ENCODE peak calls at places on chromosomes 16 and 17, in six cellular contexts. T is heart left ventricle; S is hepatocyte; E is CD8-positive, alpha-beta memory T cell; X is OCI-LY7; B is CD4-positive, alpha-beta memory T cell. V is an unnamed sample.

GRCh38 chr16:17476414-17477259 is 5.9 kb upstream of the XYLT1 start:
- DNase-seq in S (peak; percentile 86), B (peak; percentile 53), E (no peak), X (peak; percentile 77), T (no peak), V (no peak)

GRCh38 chr16:84194470-84195200 is 3.7 kb downstream of the ADAD2 start:
- DNase-seq in T (no peak), E (no peak), B (peak; percentile 53), X (no peak), S (peak; percentile 3), V (no peak)

GRCh38 chr17:39923836-39924690 is 3.3 kb downstream of the ORMDL3 start:
- DNase-seq in B (no peak), S (peak; percentile 40), T (no peak), E (no peak), X (no peak), V (no peak)

GRCh38 chr17:27433521-27433920 is 22.7 kb upstream of the KSR1 start:
- DNase-seq in B (no peak), S (no peak), T (no peak), E (no peak), X (no peak), V (no peak)

GRCh38 chr16:8795096-8795495 is 2.3 kb downstream of the TMEM186 start:
- DNase-seq in T (no peak), X (no peak), S (no peak), B (no peak), E (no peak), V (no peak)

GRCh38 chr16:84608281-84608680 is 9.6 kb downstream of the COTL1 start:
- DNase-seq in T (no peak), B (peak; percentile 71), X (no peak), S (no peak), E (no peak), V (peak; percentile 44)

GRCh38 chr16:14405611-14406537 is 224.2 kb downstream of the PARN start:
- DNase-seq in S (peak; percentile 56), B (no peak), X (peak; percentile 78), E (no peak), T (no peak), V (peak; percentile 0)

GRCh38 chr16:81004646-81005353 is 1.9 kb downstream of the CMC2 start:
- DNase-seq in E (no peak), T (no peak), S (peak; percentile 83), B (peak; percentile 70), X (peak; percentile 78), V (no peak)

GRCh38 chr17:17835415-17836249 is 1.2 kb downstream of the SREBF1 start:
- DNase-seq in B (no peak), T (no peak), X (peak; percentile 30), E (no peak), S (no peak), V (no peak)

GRCh38 chr17:28644782-28645575 is at the start of gene BLTP2:
- DNase-seq in T (peak; percentile 98), B (peak; percentile 94), X (peak; percentile 97), S (peak; percentile 99), E (peak; percentile 94), V (peak; percentile 92)

GRCh38 chr17:16473286-16474011 is 18.5 kb downstream of the LRRC75A start:
- DNase-seq in B (no peak), S (no peak), E (no peak), X (no peak), T (no peak), V (no peak)

GRCh38 chr17:77501101-77501566 is 360.4 kb downstream of the SEC14L1 start:
- DNase-seq in X (peak; percentile 56), T (peak; percentile 22), E (no peak), S (peak; percentile 35), B (peak; percentile 37), V (no peak)

DNA sequence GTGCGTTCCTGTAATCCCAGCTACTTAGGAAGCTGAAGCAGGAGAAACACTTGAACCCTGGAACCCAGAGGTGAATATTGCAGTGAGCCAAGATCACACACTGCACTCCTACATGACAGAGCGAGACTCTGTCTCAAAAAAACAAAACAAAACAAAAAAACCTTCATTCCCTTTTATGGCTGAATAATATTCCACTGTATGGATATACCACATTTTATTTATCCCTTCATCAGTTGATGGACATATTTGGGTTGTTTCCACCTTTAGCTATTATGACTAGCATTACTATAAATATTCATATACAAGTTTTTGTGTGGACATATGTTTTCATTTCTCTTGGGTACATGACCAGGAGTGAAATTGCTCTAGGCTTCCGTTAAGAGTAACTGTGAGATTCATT is 30.9 kb upstream of the PRKCA start:
- DNase-seq in E (no peak), X (no peak), T (no peak), B (no peak), S (no peak), V (no peak)
- H3K27ac ChIP-seq in E (no peak overlapping the region), X (no peak overlapping the region), T (no peak overlapping the region), B (no peak overlapping the region), S (no peak overlapping the region), V (no peak overlapping the region)

DNA sequence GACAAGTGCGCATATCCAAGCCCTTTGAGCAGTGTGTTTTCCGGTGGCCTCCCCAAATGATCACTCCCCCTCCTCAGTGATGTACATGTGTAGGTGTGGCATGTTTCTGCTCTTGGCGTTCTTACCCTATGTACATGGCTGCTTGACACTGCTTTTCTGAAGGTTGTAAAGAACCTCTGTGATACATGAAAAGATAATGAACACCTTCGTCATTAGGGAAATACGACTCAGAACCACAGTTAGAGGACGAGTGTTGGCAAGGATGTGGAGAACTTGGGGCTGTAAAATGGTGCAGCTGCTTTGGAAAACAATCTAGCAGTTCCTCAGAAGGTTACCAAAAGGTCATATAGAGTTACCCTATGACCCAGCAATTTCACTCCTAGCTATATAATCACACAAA is 28.6 kb downstream of the CEP95 start:
- DNase-seq in T (no peak), X (no peak), E (no peak), B (no peak), S (no peak), V (no peak)
- H3K27ac ChIP-seq in T (no peak overlapping the region), X (no peak overlapping the region), E (no peak overlapping the region), B (no peak overlapping the region), S (no peak overlapping the region), V (no peak overlapping the region)

GRCh38 chr17:75044716-75045115 is 2.1 kb downstream of the ATP5PD start:
- DNase-seq in X (no peak), T (no peak), E (no peak), B (no peak), S (no peak), V (no peak)

GRCh38 chr17:75048396-75048933 is 1.4 kb downstream of the KCTD2 start:
- DNase-seq in S (no peak), X (no peak), B (no peak), T (peak; percentile 59), E (no peak), V (no peak)

GRCh38 chr17:75046583-75047289 is at the start of the genes ATP5PD and KCTD2:
- DNase-seq in X (peak; percentile 99), E (peak; percentile 93), B (peak; percentile 94), S (peak; percentile 97), T (peak; percentile 97), V (peak; percentile 92)

GRCh38 chr17:75049057-75049456 is 2.0 kb downstream of the KCTD2 start:
- DNase-seq in E (no peak), X (no peak), B (no peak), S (no peak), T (no peak), V (no peak)

GRCh38 chr17:75047398-75048098 is 523 bp downstream of the KCTD2 start:
- DNase-seq in S (peak; percentile 50), E (peak; percentile 13), B (peak; percentile 22), T (peak; percentile 45), X (peak; percentile 47), V (no peak)
- H3K27ac ChIP-seq in S (peak overlapping the region; percentile 73), E (peak overlapping the region; percentile 62), B (peak overlapping the region; percentile 53), T (peak overlapping the region; percentile 99), X (no peak overlapping the region), V (peak overlapping the region; percentile 58)

GRCh38 chr16:71459510-71459909 is 2.5 kb downstream of the ZNF23 start:
- DNase-seq in T (no peak), B (no peak), X (no peak), E (no peak), S (no peak), V (no peak)

GRCh38 chr16:71460246-71460645 is 1.8 kb downstream of the ZNF23 start:
- DNase-seq in X (no peak), S (no peak), T (no peak), E (no peak), B (no peak), V (no peak)

GRCh38 chr16:71456801-71457200 is 5.2 kb downstream of the ZNF23 start:
- DNase-seq in X (no peak), E (no peak), B (no peak), T (no peak), S (no peak), V (no peak)

GRCh38 chr16:71467810-71468209 is 5.8 kb upstream of the ZNF23 start:
- DNase-seq in S (peak; percentile 70), B (peak; percentile 37), E (peak; percentile 20), X (peak; percentile 50), T (no peak), V (peak; percentile 7)

GRCh38 chr16:71461686-71462648 is at the start of gene ZNF23:
- DNase-seq in S (peak; percentile 88), X (peak; percentile 86), T (peak; percentile 89), B (peak; percentile 69), E (peak; percentile 67), V (peak; percentile 51)
- H3K27ac ChIP-seq in S (peak within 1 kb of the TSS; percentile 76), X (peak within 1 kb of the TSS; percentile 6), T (peak within 1 kb of the TSS; percentile 81), B (peak within 1 kb of the TSS; percentile 76), E (peak within 1 kb of the TSS; percentile 90), V (peak within 1 kb of the TSS; percentile 76)

GRCh38 chr16:75053791-75054555 is 55.1 kb downstream of the ZNRF1 start:
- DNase-seq in T (peak; percentile 81), B (no peak), E (no peak), X (no peak), S (peak; percentile 68), V (no peak)
- H3K27ac ChIP-seq in T (peak overlapping the region; percentile 65), B (no peak overlapping the region), E (no peak overlapping the region), X (no peak overlapping the region), S (peak overlapping the region; percentile 78), V (no peak overlapping the region)

GRCh38 chr17:64983708-64984107 is 64.4 kb upstream of the LRRC37A3 start:
- DNase-seq in S (no peak), E (no peak), X (peak; percentile 56), B (no peak), T (no peak), V (no peak)
- H3K27ac ChIP-seq in S (no peak overlapping the region), E (no peak overlapping the region), X (peak overlapping the region; percentile 95), B (peak overlapping the region; percentile 92), T (no peak overlapping the region), V (peak overlapping the region; percentile 98)

GRCh38 chr17:42097691-42098661 is at the start of gene ZNF385C:
- DNase-seq in B (peak; percentile 29), E (peak; percentile 43), S (peak; percentile 55), X (no peak), T (no peak), V (peak; percentile 23)

GRCh38 chr17:42103221-42103954 is 5.1 kb upstream of the ZNF385C start:
- DNase-seq in E (no peak), T (peak; percentile 23), B (no peak), S (no peak), X (no peak), V (no peak)

GRCh38 chr17:42098747-42099399 is 600 bp upstream of the ZNF385C start:
- DNase-seq in B (no peak), T (no peak), E (no peak), S (no peak), X (no peak), V (no peak)

GRCh38 chr17:42104264-42104663 is 6.0 kb upstream of the ZNF385C start:
- DNase-seq in X (no peak), T (no peak), E (no peak), B (no peak), S (no peak), V (no peak)

GRCh38 chr17:42101513-42102292 is 3.4 kb upstream of the ZNF385C start:
- DNase-seq in T (peak; percentile 78), E (peak; percentile 59), S (peak; percentile 72), B (peak; percentile 35), X (peak; percentile 68), V (peak; percentile 37)
- H3K27ac ChIP-seq in T (no peak overlapping the region), E (no peak overlapping the region), S (no peak overlapping the region), B (no peak overlapping the region), X (no peak overlapping the region), V (no peak overlapping the region)

GRCh38 chr17:45087978-45088377 is 26.9 kb downstream of the NMT1 start:
- DNase-seq in T (no peak), E (no peak), S (no peak), B (no peak), X (no peak), V (no peak)
- H3K27ac ChIP-seq in T (peak overlapping the region; percentile 15), E (no peak overlapping the region), S (peak overlapping the region; percentile 30), B (no peak overlapping the region), X (no peak overlapping the region), V (no peak overlapping the region)